ENCODE peak calls at places on chromosomes 6 and 20, in seven cellular contexts. Z, J, D, I, A, O and H are unnamed samples.

GRCh38 chr6:53651149-53651763 is 14.3 kb downstream of the KLHL31 start:
- DNase-seq in I (peak), O (peak), A (peak), Z (peak), D (peak), J (peak), H (no peak)

GRCh38 chr20:14712302-14712739 is 374.9 kb upstream of the FLRT3 start:
- DNase-seq in D (no peak), A (peak), I (no peak), Z (peak), O (peak), J (peak), H (peak)

GRCh38 chr6:111605100-111605748 is 454 bp downstream of the TRAF3IP2 start:
- DNase-seq in I (no peak), O (peak), A (peak), D (peak), J (peak), Z (peak), H (peak)

GRCh38 chr6:148658701-148659100 is 88.1 kb upstream of the UST start:
- DNase-seq in I (no peak), D (no peak), Z (no peak), A (no peak), O (no peak), J (no peak), H (no peak)

GRCh38 chr6:154167163-154167562 is 128.1 kb downstream of the OPRM1 start:
- DNase-seq in J (no peak), D (no peak), A (no peak), Z (no peak), I (no peak), O (no peak), H (no peak)

GRCh38 chr20:48599106-48599747 is 228.6 kb downstream of the PREX1 start:
- DNase-seq in D (no peak), A (no peak), O (no peak), J (no peak), I (no peak), Z (no peak), H (no peak)

GRCh38 chr6:139327038-139327437 is 35.2 kb upstream of the TXLNB start:
- DNase-seq in A (no peak), J (no peak), I (no peak), Z (no peak), D (no peak), O (no peak), H (no peak)

GRCh38 chr6:45430590-45431202 is 53.0 kb upstream of the SUPT3H start:
- DNase-seq in Z (no peak), O (no peak), I (no peak), J (no peak), D (no peak), A (no peak), H (no peak)

GRCh38 chr6:154302111-154302752 is 54.4 kb downstream of the IPCEF1 start:
- DNase-seq in Z (peak), A (peak), J (no peak), D (no peak), I (no peak), O (peak), H (no peak)

GRCh38 chr6:79467716-79468115 is 69.5 kb downstream of the LCA5 start:
- DNase-seq in Z (peak), I (no peak), J (no peak), O (no peak), D (no peak), A (peak), H (no peak)

GRCh38 chr20:19981091-19981490 is 36.1 kb upstream of the NAA20 start:
- DNase-seq in I (no peak), D (no peak), J (no peak), O (no peak), Z (peak), A (no peak), H (peak)

GRCh38 chr20:41058007-41058673 is 29.5 kb downstream of the TOP1 start:
- DNase-seq in D (peak), I (no peak), J (no peak), A (peak), O (peak), Z (peak), H (peak)

GRCh38 chr6:111586554-111586953 is 19.1 kb downstream of the TRAF3IP2 start:
- DNase-seq in D (no peak), J (no peak), Z (no peak), A (no peak), O (no peak), I (no peak), H (no peak)

GRCh38 chr20:25079171-25079570 is 2.8 kb downstream of the VSX1 start:
- DNase-seq in D (no peak), O (no peak), Z (no peak), A (no peak), I (no peak), J (no peak), H (no peak)

GRCh38 chr6:82766476-82766875 is 299.2 kb downstream of the UBE3D start:
- DNase-seq in O (no peak), I (no peak), A (no peak), J (no peak), D (no peak), Z (no peak), H (no peak)

GRCh38 chr6:144156334-144156733 is 6.0 kb downstream of the STX11 start:
- DNase-seq in A (no peak), I (no peak), D (peak), Z (peak), O (peak), J (no peak), H (no peak)

GRCh38 chr6:1604991-1605821 is 4.5 kb upstream of the FOXC1 start:
- DNase-seq in I (no peak), J (no peak), D (no peak), Z (no peak), O (no peak), A (no peak), H (no peak)

GRCh38 chr6:169646906-169647567 is 54.8 kb downstream of the WDR27 start:
- DNase-seq in O (no peak), J (no peak), Z (no peak), A (no peak), D (no peak), I (no peak), H (no peak)

GRCh38 chr6:53437557-53438202 is 88.9 kb upstream of the ELOVL5 start:
- DNase-seq in I (no peak), A (peak), J (peak), Z (peak), O (peak), D (peak), H (peak)

GRCh38 chr6:54010340-54011276 is 100.6 kb upstream of the MLIP start:
- DNase-seq in Z (peak), J (no peak), I (no peak), A (peak), D (no peak), O (peak), H (peak)

GRCh38 chr20:5118220-5119142 is 1.3 kb downstream of the PCNA start:
- DNase-seq in J (no peak), O (no peak), I (no peak), A (no peak), D (no peak), Z (no peak), H (no peak)

GRCh38 chr6:140062042-140063041 is 687.9 kb upstream of the CITED2 start:
- DNase-seq in O (peak), I (no peak), J (peak), D (peak), A (peak), Z (peak), H (peak)

GRCh38 chr6:131282417-131282816 is 147.2 kb downstream of the AKAP7 start:
- DNase-seq in I (no peak), O (no peak), Z (no peak), J (no peak), D (no peak), A (no peak), H (no peak)

GRCh38 chr6:149242883-149243282 is 74.6 kb upstream of the TAB2 start:
- DNase-seq in Z (peak), D (no peak), J (no peak), O (peak), A (peak), I (no peak), H (no peak)

GRCh38 chr6:31821301-31822037 is 6.1 kb upstream of the HSPA1B start:
- DNase-seq in J (peak), O (peak), I (no peak), A (peak), D (no peak), Z (peak), H (no peak)

GRCh38 chr6:40620546-40620945 is 33.4 kb upstream of the LRFN2 start:
- DNase-seq in Z (no peak), A (no peak), I (no peak), O (no peak), J (no peak), D (no peak), H (no peak)

DNA sequence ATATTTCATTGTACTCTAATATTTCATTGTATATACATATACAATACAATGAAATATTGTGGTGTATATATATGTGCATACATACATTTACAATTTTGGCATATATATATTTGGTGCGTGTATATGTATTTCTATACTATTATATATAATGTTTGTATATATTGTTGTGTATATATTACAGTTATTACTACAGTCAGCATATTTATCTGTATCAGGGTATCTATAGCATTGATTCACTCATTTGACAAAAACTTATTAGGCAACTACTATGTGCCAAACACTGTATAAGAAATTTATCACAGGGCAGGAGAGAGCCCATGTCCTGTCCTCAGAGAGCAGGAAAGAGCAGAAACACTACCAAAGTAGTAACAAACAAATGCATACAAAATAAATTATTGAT is 910.6 kb downstream of the QKI start:
- DNase-seq in I (no peak), A (no peak), O (no peak), J (no peak), D (no peak), Z (no peak), H (no peak)
- H3K4me3 ChIP-seq in I (no peak), A (no peak), O (no peak), J (no peak), D (no peak), Z (no peak), H (no peak)

DNA sequence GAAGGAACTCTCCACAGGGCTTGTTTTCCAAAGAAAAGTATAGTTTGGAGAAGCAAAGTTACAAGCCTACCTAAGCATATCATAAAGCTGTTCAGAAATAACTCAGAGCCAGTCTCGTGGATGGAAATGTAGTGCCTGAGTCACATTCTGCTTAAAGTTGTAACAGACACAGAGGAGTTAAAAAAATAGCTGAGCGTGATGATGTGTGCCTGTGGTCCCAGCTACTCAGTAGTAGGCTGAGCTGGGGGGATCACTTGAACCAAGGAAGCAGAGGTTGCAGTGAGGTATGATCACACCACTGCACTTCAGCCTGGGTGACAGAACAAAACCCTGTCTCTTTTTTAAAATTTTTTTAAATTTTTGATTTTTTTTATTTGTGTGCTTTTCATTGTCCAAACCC is 6.6 kb downstream of the ALDH5A1 start:
- DNase-seq in Z (no peak), J (no peak), D (no peak), I (no peak), A (no peak), O (no peak), H (no peak)
- H3K4me3 ChIP-seq in Z (no peak), J (no peak), D (no peak), I (no peak), A (no peak), O (no peak), H (no peak)

GRCh38 chr20:23636182-23636907 is 1.4 kb downstream of the CST3 start:
- DNase-seq in D (no peak), I (no peak), A (peak), J (no peak), O (no peak), Z (no peak), H (no peak)
- H3K4me3 ChIP-seq in D (peak), I (no peak), A (peak), J (peak), O (peak), Z (peak), H (peak)

GRCh38 chr6:37524919-37525318 is 25.2 kb upstream of the CCDC167 start:
- DNase-seq in J (no peak), Z (no peak), I (no peak), D (no peak), O (no peak), A (no peak), H (no peak)
- H3K4me3 ChIP-seq in J (no peak), Z (no peak), I (no peak), D (no peak), O (no peak), A (no peak), H (no peak)

GRCh38 chr20:36546111-36546736 is 4.9 kb downstream of the MYL9 start:
- DNase-seq in I (no peak), O (no peak), Z (no peak), D (no peak), J (no peak), A (no peak), H (no peak)

GRCh38 chr20:36542019-36542488 is 735 bp downstream of the MYL9 start:
- DNase-seq in Z (peak), O (peak), I (no peak), J (no peak), D (no peak), A (peak), H (peak)

GRCh38 chr20:36542516-36543186 is 1.3 kb downstream of the MYL9 start:
- DNase-seq in J (no peak), Z (no peak), I (no peak), D (no peak), A (no peak), O (no peak), H (no peak)

GRCh38 chr20:36543187-36544133 is 2.1 kb downstream of the MYL9 start:
- DNase-seq in J (no peak), O (peak), A (peak), I (no peak), Z (peak), D (no peak), H (peak)

GRCh38 chr20:36544134-36545018 is 3.1 kb downstream of the MYL9 start:
- DNase-seq in A (peak), I (no peak), D (no peak), Z (peak), O (peak), J (no peak), H (peak)
- H3K4me3 ChIP-seq in A (no peak), I (no peak), D (peak), Z (peak), O (peak), J (no peak), H (no peak)

GRCh38 chr6:63661769-63662168 is 26.2 kb downstream of the PHF3 start:
- DNase-seq in J (no peak), Z (no peak), A (no peak), O (no peak), D (no peak), I (no peak), H (no peak)
- H3K4me3 ChIP-seq in J (no peak), Z (no peak), A (no peak), O (no peak), D (no peak), I (no peak), H (no peak)

GRCh38 chr6:110419028-110419739 is 3.8 kb upstream of the DDO start:
- DNase-seq in A (no peak), Z (no peak), I (no peak), J (no peak), D (no peak), O (no peak), H (no peak)

GRCh38 chr6:110412258-110412839 is 3.0 kb downstream of the DDO start:
- DNase-seq in A (no peak), I (no peak), J (no peak), O (peak), D (no peak), Z (no peak), H (no peak)

GRCh38 chr6:110410534-110410933 is 4.8 kb downstream of the DDO start:
- DNase-seq in J (no peak), I (no peak), D (no peak), A (no peak), Z (no peak), O (no peak), H (no peak)

GRCh38 chr6:110414669-110415296 is 592 bp downstream of the DDO start:
- DNase-seq in A (no peak), I (no peak), O (no peak), D (no peak), Z (no peak), J (no peak), H (no peak)

DNA sequence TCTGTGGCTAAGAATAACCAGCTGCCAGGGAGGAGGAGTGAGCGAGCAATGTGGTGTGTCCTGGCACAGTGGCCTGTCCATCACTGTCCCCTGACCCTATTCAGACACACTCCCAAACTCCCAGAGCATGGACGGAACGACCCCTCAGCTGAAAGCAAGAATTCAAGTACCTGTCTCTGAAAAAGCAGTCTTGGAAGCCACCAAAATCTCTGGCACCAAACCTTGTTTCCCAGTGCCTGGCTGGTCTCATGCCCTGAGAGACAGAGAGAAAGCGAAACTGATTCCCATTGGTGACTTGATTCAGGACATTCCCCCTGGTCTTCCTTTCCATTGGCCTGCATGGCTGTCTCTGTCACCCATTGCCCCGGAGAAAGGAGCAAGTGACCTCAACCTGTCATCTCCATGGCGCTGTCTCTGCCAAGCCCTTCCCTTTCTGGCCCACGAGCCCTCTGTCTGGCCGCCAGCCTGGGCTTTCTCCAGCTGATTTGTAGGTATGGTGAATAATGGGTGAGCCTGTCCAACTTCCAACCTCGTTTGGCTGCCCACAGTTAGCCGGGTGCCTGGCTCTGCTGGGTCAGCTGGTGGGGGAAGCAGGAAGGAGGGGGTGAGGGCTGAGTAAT is at the start of gene DDO:
- DNase-seq in A (peak), D (no peak), Z (no peak), I (no peak), J (no peak), O (peak), H (no peak)
- H3K4me3 ChIP-seq in A (peak), D (peak), Z (no peak), I (no peak), J (no peak), O (peak), H (no peak)

DNA sequence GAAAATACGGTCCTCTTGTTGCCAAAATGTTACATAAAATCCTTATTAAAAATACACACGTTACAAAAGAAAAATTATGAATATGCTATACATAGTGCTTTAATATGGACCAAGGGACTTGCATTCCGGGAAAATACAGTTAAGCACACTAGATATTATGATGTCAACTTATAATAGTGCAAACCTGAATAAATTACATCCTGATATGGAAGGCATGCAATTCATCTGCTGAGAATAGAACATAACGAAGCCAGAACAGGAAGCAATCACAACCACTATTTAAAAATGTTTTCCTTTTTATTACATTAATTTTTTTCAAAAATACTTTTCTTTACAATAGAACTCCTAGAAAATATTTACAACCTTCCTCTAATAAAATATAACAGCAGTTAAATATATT is 7.8 kb upstream of the MRPS10 start:
- DNase-seq in D (no peak), Z (no peak), A (no peak), I (no peak), O (no peak), J (no peak), H (no peak)
- H3K4me3 ChIP-seq in D (no peak), Z (no peak), A (no peak), I (no peak), O (no peak), J (no peak), H (no peak)

GRCh38 chr6:118897386-118897785 is 3.4 kb downstream of the ASF1A start:
- DNase-seq in I (no peak), O (no peak), J (no peak), A (no peak), Z (no peak), D (no peak), H (no peak)
- H3K4me3 ChIP-seq in I (no peak), O (no peak), J (no peak), A (no peak), Z (no peak), D (no peak), H (no peak)